ENCODE peak calls at places on chromosome X, in nine cellular contexts. H is colonic mucosa; U is neural progenitor cell; A is PC-9; O is amniotic stem cell; G is COR-L47; L is RPMI7951; I is stimulated activated CD4-positive, alpha-beta T cell treated with anti-CD3 and anti-CD28 coated beads, TNF-alpha, amount 100 ng/mL, for 4 hours; N is cardiac muscle cell. P is an unnamed sample.

GRCh38 chrX:68826113-68826980 is 2.5 kb upstream of the EFNB1 start:
- DNase-seq in I (no peak), H (peak; percentile 17), G (no peak), U (no peak), L (no peak), N (no peak), O (no peak), A (no peak), P (no peak)

GRCh38 chrX:143648705-143649104 is 12.8 kb upstream of the SLITRK4 start:
- DNase-seq in A (no peak), H (no peak), G (no peak), I (no peak), L (no peak), U (peak; percentile 38), N (no peak), O (no peak), P (no peak)

GRCh38 chrX:150692837-150693781 is at the start of gene MTMR1:
- DNase-seq in A (no peak), L (no peak), N (peak; percentile 55), H (peak; percentile 34), G (no peak), U (peak; percentile 68), I (no peak), O (no peak), P (peak; percentile 31)

GRCh38 chrX:153873282-153874090 is 12.5 kb downstream of the L1CAM start:
- DNase-seq in G (no peak), O (no peak), N (peak; percentile 11), H (no peak), U (peak; percentile 87), I (no peak), L (no peak), A (no peak), P (no peak)

GRCh38 chrX:134880866-134881265 is 109.9 kb upstream of the SMIM10 start:
- DNase-seq in I (no peak), G (no peak), U (no peak), A (no peak), L (peak; percentile 5), H (no peak), O (no peak), N (no peak), P (peak; percentile 64)

GRCh38 chrX:39809326-39809725 is 288.4 kb downstream of the BCOR start:
- DNase-seq in L (peak; percentile 90), H (no peak), A (no peak), O (peak; percentile 18), I (no peak), N (no peak), G (no peak), U (no peak), P (peak; percentile 91)

GRCh38 chrX:16445166-16445752 is 204.7 kb upstream of the S100G start:
- DNase-seq in G (no peak), O (no peak), N (peak; percentile 63), L (peak; percentile 37), H (peak; percentile 26), U (peak; percentile 70), A (no peak), I (peak; percentile 5), P (peak; percentile 57)

GRCh38 chrX:132954323-132954722 is 4.1 kb downstream of the HS6ST2 start:
- DNase-seq in U (no peak), O (no peak), I (no peak), H (no peak), L (no peak), N (no peak), G (no peak), A (peak; percentile 68), P (no peak)

GRCh38 chrX:118347131-118347530 is 1.2 kb downstream of the WDR44 start:
- DNase-seq in G (no peak), H (no peak), L (peak; percentile 33), A (peak; percentile 77), U (peak; percentile 19), N (peak; percentile 6), O (peak; percentile 6), I (no peak), P (peak; percentile 81)

GRCh38 chrX:114889454-114889853 is 128.0 kb downstream of the IL13RA2 start:
- DNase-seq in I (no peak), L (no peak), N (no peak), H (no peak), U (no peak), A (no peak), O (no peak), G (no peak), P (no peak)

GRCh38 chrX:134542485-134542884 is 82.5 kb downstream of the HPRT1 start:
- DNase-seq in H (no peak), O (no peak), A (peak; percentile 85), G (peak; percentile 44), L (peak; percentile 72), I (no peak), U (no peak), N (no peak), P (peak; percentile 90)

GRCh38 chrX:120781416-120781815 is 94.2 kb downstream of the CT47B1 start:
- DNase-seq in U (no peak), I (no peak), O (no peak), N (no peak), G (no peak), L (no peak), H (no peak), A (no peak), P (peak; percentile 59)

GRCh38 chrX:14851526-14851925 is 21.3 kb downstream of the FANCB start:
- DNase-seq in G (no peak), N (no peak), I (no peak), L (no peak), H (no peak), A (no peak), U (no peak), O (no peak), P (no peak)

GRCh38 chrX:155054255-155054654 is 16.7 kb downstream of the CMC4 start:
- DNase-seq in N (no peak), L (no peak), G (no peak), A (no peak), U (no peak), H (no peak), I (no peak), O (no peak), P (no peak)

GRCh38 chrX:71178908-71179307 is 34.3 kb downstream of the NLGN3 start:
- DNase-seq in G (peak; percentile 43), H (peak; percentile 59), U (peak; percentile 68), I (peak; percentile 19), L (peak; percentile 70), N (peak; percentile 67), O (peak; percentile 8), A (no peak), P (peak; percentile 72)